ENCODE peak calls at places on chromosomes 12 and 14, in ten cellular contexts. V is IMR-90; G is heart right ventricle; O is CD4-positive, alpha-beta T cell; X is lower lobe of right lung; Q is HCT116; M is testis; J is colonic mucosa; L is heart left ventricle; T is Peyer's patch. S is an unnamed sample.

GRCh38 chr14:105255021-105255507 is 6.7 kb downstream of the BTBD6 start:
- DNase-seq in V (peak), G (no peak), O (no peak), X (no peak), Q (no peak), M (no peak), J (no peak), L (no peak), T (no peak), S (peak)

GRCh38 chr12:11446372-11446771 is 51.0 kb upstream of the PRB2 start:
- DNase-seq in V (no peak), G (no peak), O (no peak), X (no peak), Q (no peak), M (no peak), J (no peak), L (no peak), T (no peak), S (no peak)

GRCh38 chr14:89270439-89271227 is 146.4 kb downstream of the FOXN3 start:
- DNase-seq in V (no peak), G (no peak), O (no peak), X (peak), Q (no peak), M (no peak), J (peak), L (no peak), T (peak), S (no peak)

GRCh38 chr14:69335421-69335820 is 62.7 kb downstream of the ERH start:
- DNase-seq in V (peak), G (no peak), O (no peak), X (no peak), Q (no peak), M (no peak), J (no peak), L (no peak), T (no peak), S (no peak)

GRCh38 chr14:34711169-34711568 is 3.2 kb downstream of the CFL2 start:
- DNase-seq in V (peak), G (peak), O (no peak), X (no peak), Q (no peak), M (peak), J (no peak), L (no peak), T (no peak), S (no peak)

GRCh38 chr14:37848985-37849605 is 253.7 kb downstream of the TTC6 start:
- DNase-seq in V (no peak), G (no peak), O (no peak), X (no peak), Q (no peak), M (no peak), J (no peak), L (no peak), T (no peak), S (no peak)

GRCh38 chr14:69315302-69315701 is 55.3 kb downstream of the GALNT16 start:
- DNase-seq in V (no peak), G (no peak), O (no peak), X (no peak), Q (no peak), M (no peak), J (no peak), L (no peak), T (peak), S (no peak)

GRCh38 chr12:122687091-122687490 is 16.1 kb downstream of the HCAR2 start:
- DNase-seq in V (peak), G (no peak), O (no peak), X (peak), Q (no peak), M (no peak), J (peak), L (no peak), T (peak), S (no peak)

GRCh38 chr12:91111366-91112321 is at the start of gene LUM:
- DNase-seq in V (peak), G (peak), O (no peak), X (no peak), Q (no peak), M (peak), J (peak), L (no peak), T (peak), S (peak)

GRCh38 chr14:20641591-20641990 is at the start of gene OR6S1:
- DNase-seq in V (no peak), G (no peak), O (no peak), X (no peak), Q (no peak), M (no peak), J (no peak), L (no peak), T (no peak), S (no peak)

GRCh38 chr12:62191747-62192485 is 68.3 kb upstream of the USP15 start:
- DNase-seq in V (no peak), G (no peak), O (peak), X (peak), Q (no peak), M (peak), J (no peak), L (peak), T (no peak), S (no peak)

GRCh38 chr14:88106377-88106776 is 101.4 kb downstream of the GPR65 start:
- DNase-seq in V (no peak), G (no peak), O (no peak), X (no peak), Q (no peak), M (no peak), J (no peak), L (no peak), T (no peak), S (no peak)

GRCh38 chr14:71163842-71164500 is 256.7 kb downstream of the PCNX1 start:
- DNase-seq in V (no peak), G (no peak), O (no peak), X (no peak), Q (no peak), M (peak), J (no peak), L (no peak), T (no peak), S (no peak)

GRCh38 chr14:90274019-90274418 is 17.7 kb downstream of the PSMC1 start:
- DNase-seq in V (no peak), G (no peak), O (no peak), X (no peak), Q (no peak), M (peak), J (no peak), L (no peak), T (no peak), S (no peak)

GRCh38 chr12:3658327-3659163 is 94.4 kb downstream of the CRACR2A start:
- DNase-seq in V (peak), G (peak), O (peak), X (no peak), Q (no peak), M (no peak), J (peak), L (no peak), T (peak), S (no peak)

GRCh38 chr14:95784137-95784536 is 70.2 kb upstream of the TCL1A start:
- DNase-seq in V (peak), G (peak), O (no peak), X (no peak), Q (no peak), M (no peak), J (no peak), L (no peak), T (no peak), S (no peak)

GRCh38 chr12:17304503-17305347 is 698.8 kb upstream of the LMO3 start:
- DNase-seq in V (no peak), G (no peak), O (no peak), X (no peak), Q (no peak), M (no peak), J (no peak), L (no peak), T (no peak), S (no peak)

GRCh38 chr12:106978035-106978800 is 8.7 kb downstream of the MTERF2 start:
- DNase-seq in V (no peak), G (peak), O (no peak), X (no peak), Q (no peak), M (peak), J (peak), L (peak), T (peak), S (peak)

GRCh38 chr12:65500121-65500846 is 221.8 kb downstream of the MSRB3 start:
- DNase-seq in V (peak), G (no peak), O (no peak), X (no peak), Q (peak), M (no peak), J (no peak), L (no peak), T (no peak), S (no peak)

GRCh38 chr14:68458840-68459469 is 333.9 kb downstream of the ZFP36L1 start:
- DNase-seq in V (peak), G (peak), O (no peak), X (no peak), Q (no peak), M (no peak), J (peak), L (no peak), T (peak), S (peak)

GRCh38 chr12:107344035-107344808 is 250.9 kb upstream of the CRY1 start:
- DNase-seq in V (peak), G (no peak), O (no peak), X (no peak), Q (peak), M (no peak), J (no peak), L (no peak), T (no peak), S (no peak)

GRCh38 chr14:98954347-98955000 is 317.5 kb downstream of the BCL11B start:
- DNase-seq in V (no peak), G (no peak), O (no peak), X (no peak), Q (no peak), M (no peak), J (peak), L (no peak), T (no peak), S (no peak)

GRCh38 chr12:51593539-51593938 is 2.5 kb downstream of the SCN8A start:
- DNase-seq in V (peak), G (peak), O (no peak), X (no peak), Q (no peak), M (peak), J (peak), L (no peak), T (no peak), S (no peak)

GRCh38 chr14:94143239-94143638 is 13.8 kb upstream of the IFI27L2 start:
- DNase-seq in V (no peak), G (no peak), O (no peak), X (no peak), Q (peak), M (no peak), J (no peak), L (no peak), T (no peak), S (no peak)

GRCh38 chr12:16473610-16474326 is 126.3 kb downstream of the MGST1 start:
- DNase-seq in V (peak), G (no peak), O (no peak), X (no peak), Q (no peak), M (no peak), J (no peak), L (no peak), T (no peak), S (no peak)

GRCh38 chr12:108381793-108382436 is 42.8 kb upstream of the CMKLR1 start:
- DNase-seq in V (no peak), G (no peak), O (no peak), X (no peak), Q (no peak), M (peak), J (no peak), L (no peak), T (no peak), S (no peak)

GRCh38 chr12:83573676-83574075 is 887.0 kb downstream of the TMTC2 start:
- DNase-seq in V (no peak), G (no peak), O (no peak), X (no peak), Q (peak), M (no peak), J (no peak), L (no peak), T (no peak), S (peak)

GRCh38 chr12:54207539-54208267 is 18.9 kb upstream of the SMUG1 start:
- DNase-seq in V (peak), G (peak), O (peak), X (peak), Q (peak), M (peak), J (peak), L (peak), T (peak), S (peak)

GRCh38 chr12:85642810-85643209 is 193.4 kb downstream of the RASSF9 start:
- DNase-seq in V (peak), G (no peak), O (no peak), X (no peak), Q (no peak), M (no peak), J (no peak), L (no peak), T (no peak), S (no peak)

GRCh38 chr12:51911788-51912711 is 4.7 kb downstream of the ACVRL1 start:
- DNase-seq in V (peak), G (peak), O (no peak), X (peak), Q (no peak), M (no peak), J (peak), L (no peak), T (peak), S (peak)

GRCh38 chr12:27048822-27049752 is 26.7 kb downstream of the MED21 start:
- DNase-seq in V (peak), G (no peak), O (no peak), X (no peak), Q (no peak), M (no peak), J (no peak), L (no peak), T (no peak), S (no peak)

GRCh38 chr12:79597910-79598309 is 92.9 kb downstream of the PAWR start:
- DNase-seq in V (peak), G (no peak), O (no peak), X (no peak), Q (no peak), M (no peak), J (no peak), L (no peak), T (no peak), S (no peak)

GRCh38 chr14:45664668-45665356 is 411.8 kb upstream of the MIS18BP1 start:
- DNase-seq in V (no peak), G (no peak), O (no peak), X (no peak), Q (no peak), M (no peak), J (no peak), L (peak), T (no peak), S (no peak)
- TF ChIP-seq CTCF in V (no peak), G (no peak), O (no peak), X (no peak), Q (peak), M (no peak), J (no peak), L (no peak), T (no peak), S (no peak)

DNA sequence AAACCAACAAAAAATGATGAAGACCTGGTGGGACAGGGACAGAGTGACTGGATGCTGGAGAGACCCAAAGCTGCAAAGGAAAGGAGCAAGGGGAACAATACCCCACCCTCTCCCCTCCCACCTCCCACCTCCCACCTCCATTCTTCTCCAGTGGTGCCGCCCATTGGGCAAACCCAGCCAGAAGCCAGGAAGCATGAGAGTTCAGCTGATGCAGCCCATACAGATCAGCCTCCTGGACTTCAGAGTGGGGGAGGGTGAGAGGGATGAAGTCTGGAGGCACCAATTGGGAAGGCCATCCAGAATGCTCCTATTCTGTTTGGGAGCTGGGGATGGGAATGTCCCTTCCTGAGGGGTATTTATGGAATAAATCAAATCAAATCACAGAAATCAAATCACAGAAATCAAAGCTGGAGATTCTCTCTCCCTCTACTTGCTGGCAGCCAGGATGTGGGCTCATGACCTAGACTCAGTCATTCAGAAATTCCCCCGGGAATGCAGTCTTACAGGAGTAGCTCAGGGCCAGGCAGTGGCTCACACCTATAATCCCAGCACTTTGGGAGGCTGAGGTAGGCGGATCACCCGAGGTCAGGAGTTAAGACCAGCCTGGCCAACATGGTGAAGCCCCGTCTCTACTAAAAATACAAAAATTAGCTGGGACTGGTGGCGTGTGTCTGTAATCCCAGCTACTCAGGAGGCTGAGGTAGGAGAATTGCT is 31.1 kb downstream of the IRF2BPL start:
- DNase-seq in V (peak), G (no peak), O (no peak), X (no peak), Q (no peak), M (no peak), J (no peak), L (no peak), T (no peak), S (no peak)
- H3K27ac ChIP-seq in V (no peak), G (no peak), O (no peak), X (no peak), Q (no peak), M (no peak), J (no peak), L (no peak), T (no peak), S (no peak)

DNA sequence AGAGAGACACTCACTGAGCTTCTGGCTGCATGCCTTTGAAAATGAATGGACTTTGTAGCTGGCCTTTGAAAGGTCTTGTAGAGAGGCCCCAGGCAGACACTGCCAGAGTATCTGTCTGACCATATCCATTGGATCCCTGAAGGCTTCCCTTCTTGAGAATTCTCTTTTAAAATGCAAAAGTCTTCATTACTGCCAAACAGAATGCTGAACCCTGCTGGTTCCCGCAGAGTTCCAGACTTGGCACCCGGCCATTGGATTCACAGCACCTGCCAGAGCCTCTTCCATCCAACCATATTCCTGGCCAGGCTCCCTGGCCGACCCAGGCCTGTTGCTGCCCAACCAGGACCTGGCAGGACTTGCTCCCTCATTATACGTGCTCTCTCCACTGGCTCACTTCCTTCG is 182.5 kb downstream of the GXYLT1 start:
- DNase-seq in V (no peak), G (no peak), O (no peak), X (no peak), Q (no peak), M (peak), J (no peak), L (no peak), T (no peak), S (peak)
- TF ChIP-seq CTCF in V (no peak), G (no peak), O (no peak), X (no peak), Q (no peak), M (no peak), J (no peak), L (no peak), T (no peak), S (no peak)

DNA sequence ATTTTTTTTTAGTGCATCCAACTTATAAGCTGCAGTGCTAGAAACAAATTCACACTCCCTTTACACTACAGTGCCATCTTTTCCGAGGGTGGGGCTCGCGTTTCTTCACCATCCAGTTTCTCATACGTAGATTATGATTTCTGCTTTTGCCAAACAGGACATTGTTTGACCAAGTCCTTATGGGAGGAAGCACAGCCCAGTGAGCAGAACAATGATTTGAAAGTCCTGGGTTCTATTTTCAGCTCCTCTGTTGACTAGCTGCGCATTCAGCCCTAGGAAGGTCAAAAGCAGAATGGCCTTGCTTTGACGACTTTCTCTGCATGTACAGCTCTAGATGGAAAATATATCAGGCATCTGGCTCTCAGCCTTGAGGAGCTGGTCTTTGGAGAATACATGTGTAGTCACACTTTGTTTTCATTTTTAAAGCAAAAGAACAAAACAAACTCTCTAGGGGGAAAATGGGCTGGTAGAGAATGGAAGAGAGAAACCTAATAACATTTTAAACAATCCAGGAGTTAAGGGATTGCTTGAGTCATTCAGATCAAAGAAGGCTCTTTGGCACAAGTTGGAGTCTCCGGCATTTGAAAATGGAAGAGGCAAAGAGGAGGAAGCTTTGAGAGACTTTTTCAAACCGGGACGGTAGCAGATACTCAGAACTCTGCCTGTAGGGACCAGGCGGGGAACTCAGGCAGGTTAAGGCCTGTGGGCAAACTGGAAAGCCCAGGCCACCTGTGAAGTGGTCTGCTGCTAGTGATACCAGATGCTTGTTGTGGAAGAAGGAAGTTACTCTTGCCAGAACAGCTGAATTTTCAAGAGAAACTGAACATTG is 257.3 kb upstream of the PLEKHG7 start:
- DNase-seq in V (no peak), G (peak), O (no peak), X (no peak), Q (no peak), M (no peak), J (no peak), L (no peak), T (peak), S (no peak)
- H3K27ac ChIP-seq in V (no peak), G (peak), O (no peak), X (peak), Q (no peak), M (peak), J (no peak), L (peak), T (peak), S (peak)

S was measured in psoas muscle.